ENCODE peak calls at places on chromosomes 13 and 19, in four cellular contexts. One of them, this sample, is unnamed.
A peak's percentile ranks its signal among the peaks of the same experiment; 100 is the strongest.

GRCh38 chr19:28140201-28140600 is 1072.8 kb downstream of the UQCRFS1 start:
- DNase-seq in GM12878: no peak
- DNase-seq in HCT116: no peak
- DNase-seq in upper lobe of left lung: no peak
- DNase-seq in this sample: no peak

GRCh38 chr13:42275098-42275471 is 3.1 kb downstream of the AKAP11 start:
- DNase-seq in GM12878: peak; percentile 87
- DNase-seq in HCT116: no peak
- DNase-seq in upper lobe of left lung: no peak
- DNase-seq in this sample: no peak

GRCh38 chr13:50670847-50671542 is 172.5 kb downstream of the DLEU7 start:
- DNase-seq in GM12878: no peak
- DNase-seq in HCT116: no peak
- DNase-seq in upper lobe of left lung: no peak
- DNase-seq in this sample: no peak

GRCh38 chr13:40477623-40478608 is 188.5 kb downstream of the FOXO1 start:
- DNase-seq in GM12878: no peak
- DNase-seq in HCT116: no peak
- DNase-seq in upper lobe of left lung: no peak
- DNase-seq in this sample: no peak

GRCh38 chr13:59790626-59791025 is 373.1 kb downstream of the DIAPH3 start:
- DNase-seq in GM12878: no peak
- DNase-seq in HCT116: no peak
- DNase-seq in upper lobe of left lung: no peak
- DNase-seq in this sample: no peak

GRCh38 chr13:40460116-40460515 is 206.3 kb downstream of the FOXO1 start:
- DNase-seq in GM12878: no peak
- DNase-seq in HCT116: no peak
- DNase-seq in upper lobe of left lung: no peak
- DNase-seq in this sample: no peak

GRCh38 chr13:32645854-32646253 is 59.6 kb downstream of the PDS5B start:
- DNase-seq in GM12878: peak; percentile 62
- DNase-seq in HCT116: no peak
- DNase-seq in upper lobe of left lung: no peak
- DNase-seq in this sample: no peak

GRCh38 chr19:13181747-13182388 is 31.7 kb downstream of the IER2 start:
- DNase-seq in GM12878: no peak
- DNase-seq in HCT116: no peak
- DNase-seq in upper lobe of left lung: no peak
- DNase-seq in this sample: no peak

GRCh38 chr19:12133069-12133468 is 7.1 kb downstream of the ZNF20 start:
- DNase-seq in GM12878: no peak
- DNase-seq in HCT116: no peak
- DNase-seq in upper lobe of left lung: no peak
- DNase-seq in this sample: no peak

GRCh38 chr13:29520671-29521070 is 74.8 kb downstream of the SLC7A1 start:
- DNase-seq in GM12878: no peak
- DNase-seq in HCT116: no peak
- DNase-seq in upper lobe of left lung: no peak
- DNase-seq in this sample: no peak

GRCh38 chr19:56155124-56155687 is 14.1 kb downstream of the ZNF444 start:
- DNase-seq in GM12878: no peak
- DNase-seq in HCT116: no peak
- DNase-seq in upper lobe of left lung: peak; percentile 54
- DNase-seq in this sample: no peak

GRCh38 chr13:76879211-76879875 is 6.9 kb downstream of the KCTD12 start:
- DNase-seq in GM12878: peak; percentile 47
- DNase-seq in HCT116: no peak
- DNase-seq in upper lobe of left lung: no peak
- DNase-seq in this sample: no peak

GRCh38 chr19:57620673-57621348 is 6.8 kb downstream of the ZNF134 start:
- DNase-seq in GM12878: no peak
- DNase-seq in HCT116: no peak
- DNase-seq in upper lobe of left lung: no peak
- DNase-seq in this sample: no peak

GRCh38 chr13:29435125-29435911 is 160.2 kb downstream of the SLC7A1 start:
- DNase-seq in GM12878: no peak
- DNase-seq in HCT116: no peak
- DNase-seq in upper lobe of left lung: no peak
- DNase-seq in this sample: no peak

GRCh38 chr19:11041966-11042627 is 47.2 kb upstream of the LDLR start:
- DNase-seq in GM12878: no peak
- DNase-seq in HCT116: no peak
- DNase-seq in upper lobe of left lung: peak; percentile 77
- DNase-seq in this sample: no peak

GRCh38 chr13:20182231-20182846 is 10.4 kb downstream of the GJB2 start:
- DNase-seq in GM12878: peak; percentile 35
- DNase-seq in HCT116: peak; percentile 57
- DNase-seq in upper lobe of left lung: no peak
- DNase-seq in this sample: peak; percentile 70

GRCh38 chr13:22091222-22091970 is 420.5 kb downstream of the FGF9 start:
- DNase-seq in GM12878: no peak
- DNase-seq in HCT116: no peak
- DNase-seq in upper lobe of left lung: no peak
- DNase-seq in this sample: no peak

GRCh38 chr13:32905063-32905863 is 111.0 kb upstream of the KL start:
- DNase-seq in GM12878: peak; percentile 78
- DNase-seq in HCT116: no peak
- DNase-seq in upper lobe of left lung: no peak
- DNase-seq in this sample: no peak

GRCh38 chr19:38665950-38666661 is 18.7 kb downstream of the ACTN4 start:
- DNase-seq in GM12878: no peak
- DNase-seq in HCT116: no peak
- DNase-seq in upper lobe of left lung: peak; percentile 63
- DNase-seq in this sample: no peak

GRCh38 chr19:7292352-7292949 is 1.8 kb downstream of the INSR start:
- DNase-seq in GM12878: no peak
- DNase-seq in HCT116: no peak
- DNase-seq in upper lobe of left lung: no peak
- DNase-seq in this sample: no peak

GRCh38 chr13:48492123-48493075 is 40.5 kb downstream of the RCBTB2 start:
- DNase-seq in GM12878: peak; percentile 98
- DNase-seq in HCT116: no peak
- DNase-seq in upper lobe of left lung: no peak
- DNase-seq in this sample: peak; percentile 83

GRCh38 chr13:98315466-98315865 is 138.4 kb upstream of the RNF113B start:
- DNase-seq in GM12878: no peak
- DNase-seq in HCT116: no peak
- DNase-seq in upper lobe of left lung: no peak
- DNase-seq in this sample: no peak

GRCh38 chr19:54357381-54357780 is 7.3 kb downstream of the LAIR1 start:
- DNase-seq in GM12878: no peak
- DNase-seq in HCT116: no peak
- DNase-seq in upper lobe of left lung: no peak
- DNase-seq in this sample: no peak

GRCh38 chr19:58399903-58400637 is 4.6 kb downstream of the RNF225 start:
- DNase-seq in GM12878: no peak
- DNase-seq in HCT116: no peak
- DNase-seq in upper lobe of left lung: peak; percentile 66
- DNase-seq in this sample: no peak

GRCh38 chr19:38247734-38248268 is 8.4 kb downstream of the PPP1R14A start:
- DNase-seq in GM12878: no peak
- DNase-seq in HCT116: no peak
- DNase-seq in upper lobe of left lung: no peak
- DNase-seq in this sample: no peak

GRCh38 chr13:91574756-91575155 is 176.3 kb downstream of the GPC5 start:
- DNase-seq in GM12878: no peak
- DNase-seq in HCT116: no peak
- DNase-seq in upper lobe of left lung: no peak
- DNase-seq in this sample: no peak

GRCh38 chr13:41763772-41764171 is 197.1 kb downstream of the VWA8 start:
- DNase-seq in GM12878: no peak
- DNase-seq in HCT116: no peak
- DNase-seq in upper lobe of left lung: no peak
- DNase-seq in this sample: no peak

GRCh38 chr19:4369888-4370260 is 26.5 kb downstream of the MPND start:
- DNase-seq in GM12878: no peak
- DNase-seq in HCT116: no peak
- DNase-seq in upper lobe of left lung: peak; percentile 90
- DNase-seq in this sample: no peak

GRCh38 chr19:43782689-43783231 is 2.0 kb upstream of the KCNN4 start:
- DNase-seq in GM12878: no peak
- DNase-seq in HCT116: no peak
- DNase-seq in upper lobe of left lung: peak; percentile 75
- DNase-seq in this sample: no peak

GRCh38 chr13:114062754-114063153 is 69.7 kb downstream of the RASA3 start:
- DNase-seq in GM12878: no peak
- DNase-seq in HCT116: no peak
- DNase-seq in upper lobe of left lung: peak; percentile 75
- DNase-seq in this sample: no peak

GRCh38 chr19:30229524-30230174 is 142.5 kb upstream of the ZNF536 start:
- DNase-seq in GM12878: no peak
- DNase-seq in HCT116: no peak
- DNase-seq in upper lobe of left lung: peak; percentile 47
- DNase-seq in this sample: no peak

GRCh38 chr13:33634526-33635111 is 183.3 kb upstream of the RFC3 start:
- DNase-seq in GM12878: no peak
- DNase-seq in HCT116: no peak
- DNase-seq in upper lobe of left lung: peak; percentile 3
- DNase-seq in this sample: no peak

GRCh38 chr13:101326710-101327109 is 89.6 kb downstream of the NALCN start:
- DNase-seq in GM12878: no peak
- DNase-seq in HCT116: no peak
- DNase-seq in upper lobe of left lung: no peak
- DNase-seq in this sample: no peak

GRCh38 chr13:40389081-40389641 is 277.3 kb downstream of the FOXO1 start:
- DNase-seq in GM12878: peak; percentile 4
- DNase-seq in HCT116: no peak
- DNase-seq in upper lobe of left lung: no peak
- DNase-seq in this sample: no peak

GRCh38 chr13:46676378-46676725 is 120.6 kb downstream of the ESD start:
- DNase-seq in GM12878: no peak
- DNase-seq in HCT116: no peak
- DNase-seq in upper lobe of left lung: no peak
- DNase-seq in this sample: no peak

GRCh38 chr13:33441015-33441414 is 155.5 kb upstream of the STARD13 start:
- DNase-seq in GM12878: no peak
- DNase-seq in HCT116: peak; percentile 15
- DNase-seq in upper lobe of left lung: no peak
- DNase-seq in this sample: no peak

DNA sequence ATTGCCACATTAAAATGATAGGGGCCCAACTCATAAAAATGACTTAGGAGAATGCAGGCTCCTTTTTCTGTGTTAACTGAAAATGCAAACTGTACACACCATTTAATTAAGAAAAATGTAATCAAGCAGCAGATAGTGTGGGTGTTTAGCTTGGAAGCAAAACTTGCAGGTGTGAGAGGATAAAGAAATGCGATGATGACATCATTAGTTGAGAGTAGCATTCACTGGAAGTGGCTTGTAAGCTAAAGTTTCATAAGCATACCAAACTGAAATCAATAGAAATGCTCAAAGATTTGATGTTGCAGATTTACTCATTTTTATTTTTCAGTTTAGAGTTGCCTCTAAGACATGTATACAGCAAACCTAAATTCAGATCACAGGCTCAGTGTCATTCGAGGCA is 86.6 kb downstream of the PRR20E start:
- DNase-seq in GM12878: no peak
- DNase-seq in HCT116: no peak
- DNase-seq in upper lobe of left lung: no peak
- DNase-seq in this sample: no peak
- H3K9me3 ChIP-seq in GM12878: no peaks in the 10 kb centered on the region
- H3K9me3 ChIP-seq in HCT116: peaks cover 21% of the 10 kb centered on the region
- H3K9me3 ChIP-seq in upper lobe of left lung: no peaks in the 10 kb centered on the region
- H3K9me3 ChIP-seq in this sample: no peaks in the 10 kb centered on the region

DNA sequence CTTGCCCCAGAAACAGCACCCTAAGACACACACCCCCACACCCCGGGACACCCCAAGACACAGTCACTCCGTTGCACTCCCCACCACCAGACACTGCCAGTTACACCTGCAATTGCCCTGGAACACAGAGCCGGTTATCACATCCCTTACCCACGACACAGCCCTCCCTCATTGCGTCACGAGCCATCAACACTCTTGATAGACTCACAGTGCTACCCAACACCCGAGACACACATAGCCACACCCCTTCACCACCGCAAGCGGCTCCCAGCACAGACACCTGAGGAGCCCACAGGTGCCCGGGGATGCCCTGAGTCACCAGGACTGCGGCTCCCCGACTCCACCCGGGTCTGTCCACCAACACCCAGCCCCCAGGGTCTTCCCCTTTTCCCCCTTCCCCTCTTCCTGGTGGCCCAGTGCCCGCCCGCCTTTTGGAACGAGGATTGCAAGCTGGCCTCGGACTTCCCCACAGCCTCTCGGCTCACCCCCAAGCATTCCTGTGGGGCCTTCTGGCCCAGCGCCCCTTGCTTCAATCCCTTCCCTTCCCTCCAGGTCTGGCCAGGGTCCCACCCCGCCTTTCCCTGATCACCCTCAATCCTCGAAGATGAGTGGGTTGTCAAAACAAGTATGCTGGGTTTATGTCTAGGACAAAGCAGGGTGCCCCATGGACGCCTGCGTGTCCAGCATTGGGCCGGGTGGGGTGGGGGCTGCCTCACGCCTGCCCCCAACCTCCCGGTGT is 1.7 kb upstream of the PTGER1 start:
- DNase-seq in GM12878: no peak
- DNase-seq in HCT116: peak; percentile 48
- DNase-seq in upper lobe of left lung: no peak
- DNase-seq in this sample: no peak
- TF ChIP-seq POLR2AphosphoS5 in GM12878: no peak
- TF ChIP-seq POLR2AphosphoS5 in HCT116: peak; percentile 59
- TF ChIP-seq POLR2AphosphoS5 in upper lobe of left lung: peak; percentile 41
- TF ChIP-seq POLR2AphosphoS5 in this sample: no peak

GRCh38 chr13:99969368-99969933 is 2.1 kb downstream of the ZIC5 start:
- DNase-seq in GM12878: no peak
- DNase-seq in HCT116: no peak
- DNase-seq in upper lobe of left lung: peak; percentile 83
- DNase-seq in this sample: no peak
- H3K9me3 ChIP-seq in GM12878: peaks cover 5% of the 10 kb centered on the region
- H3K9me3 ChIP-seq in HCT116: no peaks in the 10 kb centered on the region
- H3K9me3 ChIP-seq in upper lobe of left lung: no peaks in the 10 kb centered on the region
- H3K9me3 ChIP-seq in this sample: no peaks in the 10 kb centered on the region

DNA sequence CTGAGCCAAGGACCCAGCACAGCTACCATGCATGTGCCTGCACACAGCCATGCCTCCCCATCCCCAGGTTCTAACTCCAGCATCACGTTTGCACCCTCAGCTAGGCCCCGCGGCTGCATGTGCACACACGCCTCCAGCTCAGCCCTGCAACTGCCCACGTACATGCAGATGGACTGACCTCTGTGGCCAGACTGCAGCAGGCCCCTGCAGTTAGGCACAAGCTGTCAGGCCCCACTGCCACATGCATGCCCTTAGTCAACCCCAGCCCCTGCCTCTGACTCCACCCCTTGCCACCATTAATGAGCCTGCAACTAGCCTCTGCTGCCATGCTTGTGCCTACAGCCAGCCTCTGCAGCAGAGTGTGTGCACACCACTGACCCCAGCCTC is 23.1 kb downstream of the SLC6A16 start:
- DNase-seq in GM12878: no peak
- DNase-seq in HCT116: no peak
- DNase-seq in upper lobe of left lung: no peak
- DNase-seq in this sample: no peak
- TF ChIP-seq POLR2AphosphoS5 in GM12878: no peak
- TF ChIP-seq POLR2AphosphoS5 in HCT116: no peak
- TF ChIP-seq POLR2AphosphoS5 in upper lobe of left lung: no peak
- TF ChIP-seq POLR2AphosphoS5 in this sample: no peak

GRCh38 chr19:37014456-37014855 is 63.8 kb upstream of the ZNF420 start:
- DNase-seq in GM12878: no peak
- DNase-seq in HCT116: no peak
- DNase-seq in upper lobe of left lung: peak; percentile 67
- DNase-seq in this sample: no peak
- H3K9me3 ChIP-seq in GM12878: peaks cover 3% of the 10 kb centered on the region
- H3K9me3 ChIP-seq in HCT116: peaks cover 10% of the 10 kb centered on the region
- H3K9me3 ChIP-seq in upper lobe of left lung: peaks cover 75% of the 10 kb centered on the region
- H3K9me3 ChIP-seq in this sample: no peaks in the 10 kb centered on the region